ENCODE peak calls at places on chromosomes 4 and X, in six cellular contexts. D is HepG2, V is heart left ventricle, X is body of pancreas, L is K562, G is right lobe of liver. Q is an unnamed sample.

GRCh38 chr4:2443061-2443730 is 24.4 kb downstream of the CFAP99 start:
- ATAC-seq in D (no peak), V (no peak), X (no peak), L (no peak), G (no peak), Q (no peak)

GRCh38 chr4:148090503-148091476 is 351.4 kb downstream of the NR3C2 start:
- ATAC-seq in D (no peak), V (peak; percentile 21), X (no peak), L (no peak), G (no peak), Q (peak; percentile 18)

GRCh38 chr4:153159728-153160221 is 44.5 kb upstream of the TRIM2 start:
- ATAC-seq in D (no peak), V (no peak), X (no peak), L (no peak), G (no peak), Q (no peak)

GRCh38 chr4:54607067-54607466 is 50.7 kb upstream of the KIT start:
- ATAC-seq in D (no peak), V (no peak), X (no peak), L (no peak), G (no peak), Q (no peak)

GRCh38 chr4:95409127-95409526 is 139.6 kb downstream of the UNC5C start:
- ATAC-seq in D (no peak), V (no peak), X (no peak), L (no peak), G (no peak), Q (no peak)

GRCh38 chr4:9762823-9763475 is 18.5 kb upstream of the DRD5 start:
- ATAC-seq in D (peak; percentile 78), V (no peak), X (no peak), L (peak; percentile 72), G (peak; percentile 40), Q (no peak)

GRCh38 chr4:52837716-52838558 is 24.2 kb upstream of the RASL11B start:
- ATAC-seq in D (peak; percentile 90), V (peak; percentile 40), X (peak; percentile 80), L (no peak), G (no peak), Q (no peak)

GRCh38 chrX:47629419-47630210 is at the start of gene CFP:
- ATAC-seq in D (no peak), V (peak; percentile 18), X (no peak), L (peak; percentile 46), G (peak; percentile 47), Q (peak; percentile 17)

GRCh38 chr4:125359960-125360628 is 45.3 kb downstream of the FAT4 start:
- ATAC-seq in D (no peak), V (no peak), X (no peak), L (no peak), G (no peak), Q (no peak)

GRCh38 chr4:127250577-127250976 is 382.2 kb upstream of the INTU start:
- ATAC-seq in D (no peak), V (no peak), X (no peak), L (no peak), G (no peak), Q (no peak)

GRCh38 chrX:115940348-115940747 is 230.2 kb upstream of the AGTR2 start:
- ATAC-seq in D (peak; percentile 58), V (no peak), X (no peak), L (no peak), G (no peak), Q (peak; percentile 14)

GRCh38 chrX:10109695-10110094 is 47.1 kb upstream of the CLCN4 start:
- ATAC-seq in D (no peak), V (peak; percentile 68), X (no peak), L (peak; percentile 73), G (no peak), Q (peak; percentile 56)

GRCh38 chrX:16160729-16161128 is 6.6 kb upstream of the MAGEB17 start:
- ATAC-seq in D (no peak), V (no peak), X (no peak), L (no peak), G (no peak), Q (no peak)

GRCh38 chrX:3638280-3638873 is 75.1 kb downstream of the PRKX start:
- ATAC-seq in D (peak; percentile 47), V (no peak), X (no peak), L (peak; percentile 83), G (peak; percentile 75), Q (no peak)

GRCh38 chrX:19964017-19964710 is 26.7 kb downstream of the BCLAF3 start:
- ATAC-seq in D (no peak), V (no peak), X (no peak), L (no peak), G (no peak), Q (no peak)

GRCh38 chr4:14177987-14178386 is 550.5 kb upstream of the BOD1L1 start:
- ATAC-seq in D (no peak), V (no peak), X (no peak), L (no peak), G (peak; percentile 49), Q (no peak)

GRCh38 chrX:119636419-119636818 is 30.2 kb upstream of the NKRF start:
- ATAC-seq in D (no peak), V (no peak), X (no peak), L (no peak), G (no peak), Q (no peak)

GRCh38 chr4:24433515-24434192 is 150.7 kb downstream of the DHX15 start:
- ATAC-seq in D (no peak), V (no peak), X (no peak), L (no peak), G (no peak), Q (no peak)

DNA sequence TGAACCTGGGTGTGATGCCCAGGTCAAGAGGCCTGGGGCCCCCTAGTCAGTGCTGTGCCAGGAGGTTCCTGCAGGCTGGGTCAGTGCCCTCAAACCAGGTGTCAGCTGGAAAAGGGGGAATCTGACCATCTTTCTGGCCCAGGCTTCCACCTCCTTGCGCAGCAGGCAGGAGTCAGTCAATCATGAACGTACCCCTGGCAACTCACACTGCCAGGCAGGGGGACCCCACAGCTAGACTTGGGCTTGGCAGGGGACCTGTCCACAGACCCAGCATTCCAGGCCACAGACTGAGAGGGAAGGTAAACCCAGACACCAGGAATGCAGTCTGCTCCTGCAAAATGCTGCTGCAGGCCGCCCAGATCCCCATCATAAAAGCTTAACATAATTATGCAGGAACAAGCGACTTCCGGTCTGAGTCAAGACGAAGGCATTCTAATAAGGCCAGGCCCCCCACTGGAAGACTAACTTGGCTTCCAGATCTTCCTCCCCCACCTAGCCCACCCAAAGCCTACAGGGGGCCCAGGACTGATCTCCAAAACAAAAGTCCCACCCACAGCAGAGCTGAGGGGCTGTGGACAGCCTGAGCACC is 156.3 kb downstream of the BCOR start:
- ATAC-seq in D (no peak), V (no peak), X (no peak), L (no peak), G (no peak), Q (no peak)
- TF ChIP-seq POLR2A in D (no peak), V (no peak), X (no peak), L (no peak), G (no peak), Q (no peak)

DNA sequence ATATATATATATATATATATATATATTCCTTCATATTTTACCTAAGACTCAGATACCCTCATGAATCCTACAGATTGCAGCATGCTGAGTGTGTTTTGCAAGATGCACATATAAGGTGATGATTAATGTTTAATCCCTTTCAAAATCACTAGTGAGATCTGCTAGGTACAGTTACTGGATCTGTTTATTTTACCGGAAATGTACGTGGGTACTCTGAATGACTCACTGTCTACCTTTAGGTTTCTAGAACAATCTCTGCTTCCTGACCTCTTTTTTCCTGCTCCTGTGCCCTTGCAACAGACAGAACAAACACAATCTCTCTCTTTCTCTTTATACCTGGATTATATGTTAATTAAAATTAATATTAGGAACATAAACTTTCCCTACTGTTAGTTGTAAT is 379.6 kb downstream of the FAM133A start:
- ATAC-seq in D (no peak), V (no peak), X (peak; percentile 65), L (no peak), G (peak; percentile 34), Q (no peak)
- H3K27ac ChIP-seq in D (no peak overlapping the region), V (no peak overlapping the region), X (no peak overlapping the region), L (no peak overlapping the region), G (no peak overlapping the region), Q (no peak overlapping the region)

DNA sequence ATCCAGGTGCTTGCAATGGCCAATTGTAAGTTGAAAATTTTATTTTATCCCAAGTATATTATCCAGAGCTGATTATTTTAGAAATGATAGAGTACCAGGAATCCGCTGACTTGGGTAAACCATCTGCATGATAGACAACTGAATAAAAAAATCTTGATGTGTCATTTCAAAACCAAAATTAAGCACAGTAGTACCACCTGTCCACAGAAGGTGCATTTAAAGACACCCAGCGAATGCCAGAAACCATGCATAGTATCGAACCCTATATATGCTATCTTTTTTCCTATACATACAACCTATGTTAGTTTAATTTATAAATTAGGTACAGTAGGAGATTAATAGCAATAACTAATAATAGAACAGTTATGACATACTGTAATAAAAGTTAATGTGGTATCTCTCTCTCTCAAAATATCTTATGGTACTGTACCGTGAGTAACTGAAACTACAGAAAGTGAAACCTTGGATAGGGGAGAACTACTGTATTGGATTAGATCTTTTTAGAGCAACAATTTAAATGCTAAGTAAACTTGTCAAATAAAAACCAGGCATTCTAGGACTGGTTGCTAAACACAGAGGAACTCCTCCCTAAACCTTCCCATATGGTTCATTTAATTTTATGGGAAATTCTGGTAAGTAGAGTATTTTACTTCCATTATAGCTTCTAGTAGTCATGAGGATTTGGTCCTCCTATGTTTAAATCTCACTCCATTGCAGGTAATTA is 6.3 kb downstream of the NEIL3 start:
- ATAC-seq in D (no peak), V (no peak), X (no peak), L (no peak), G (no peak), Q (no peak)
- H3K4me1 ChIP-seq in D (peaks cover 9% of the 10 kb centered on the region), V (no peaks in the 10 kb centered on the region), X (no peaks in the 10 kb centered on the region), L (no peaks in the 10 kb centered on the region), G (no peaks in the 10 kb centered on the region), Q (no peaks in the 10 kb centered on the region)

GRCh38 chrX:55488268-55488558 is 1.4 kb downstream of the USP51 start:
- ATAC-seq in D (no peak), V (no peak), X (no peak), L (no peak), G (no peak), Q (no peak)

GRCh38 chrX:55490121-55490520 is 473 bp upstream of the USP51 start:
- ATAC-seq in D (no peak), V (no peak), X (no peak), L (no peak), G (no peak), Q (no peak)

GRCh38 chrX:55487143-55487542 is 2.5 kb downstream of the USP51 start:
- ATAC-seq in D (no peak), V (no peak), X (no peak), L (no peak), G (no peak), Q (no peak)

GRCh38 chrX:55489315-55490009 is at the start of gene USP51:
- ATAC-seq in D (no peak), V (peak; percentile 68), X (peak; percentile 57), L (peak; percentile 72), G (peak; percentile 66), Q (peak; percentile 58)

DNA sequence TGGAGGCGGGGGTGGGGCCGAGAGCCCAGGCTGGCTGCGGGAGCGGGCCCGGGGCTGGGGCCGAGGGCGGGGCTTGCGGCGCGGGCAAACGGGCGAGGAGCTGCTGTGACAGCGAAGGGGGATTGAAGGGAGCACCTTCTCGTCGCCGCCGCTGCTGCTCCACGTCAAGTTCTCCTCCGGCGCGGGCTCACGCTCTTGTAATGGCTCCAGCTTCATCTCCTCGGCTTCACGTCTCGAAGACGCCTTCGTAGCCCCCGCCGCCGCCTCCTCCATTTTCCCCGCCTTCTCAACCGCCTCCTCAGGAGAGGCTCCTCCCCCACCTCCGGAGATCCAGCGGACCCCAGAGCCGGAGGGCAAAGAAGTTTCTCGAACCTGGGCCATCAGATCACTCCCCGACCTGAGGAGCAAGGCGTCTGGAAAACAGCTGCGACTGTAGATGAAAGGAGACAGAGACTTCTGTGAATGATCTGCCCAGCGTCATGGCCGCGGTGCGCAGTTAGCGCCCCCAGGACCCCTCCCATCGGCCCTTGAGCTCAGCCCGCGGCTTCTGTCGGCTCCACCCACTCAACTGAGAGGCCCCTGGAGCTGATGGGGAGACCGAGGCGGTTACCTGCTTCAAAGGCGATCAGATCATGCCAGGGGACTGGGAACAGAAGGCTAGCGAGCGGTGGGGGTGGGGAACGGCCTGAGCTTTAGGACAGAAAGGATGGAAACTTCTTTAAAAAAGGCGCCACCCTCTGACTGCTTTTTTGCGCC is 911 bp downstream of the USP51 start:
- ATAC-seq in D (no peak), V (peak; percentile 76), X (peak; percentile 77), L (peak; percentile 82), G (peak; percentile 81), Q (peak; percentile 85)
- TF ChIP-seq POLR2A in D (no peak), V (no peak), X (peak; percentile 47), L (peak; percentile 60), G (no peak), Q (peak; percentile 23)